ENCODE peak calls at places on chromosomes 4 and X, in nine cellular contexts. One of them, this sample, is unnamed. For H3K4me1, the result is how much of the 10 kb centered on the place peaks cover.

GRCh38 chr4:3461515-3462291 is 1.4 kb upstream of the DOK7 start:
- DNase-seq in H1: no peak
- DNase-seq in naive thymus-derived CD4-positive, alpha-beta T cell: no peak
- DNase-seq in suprapubic skin: no peak
- DNase-seq in sigmoid colon: no peak
- DNase-seq in left ventricle myocardium inferior: peak
- DNase-seq in transverse colon: peak
- DNase-seq in mesenchymal stem cell: no peak
- DNase-seq in CD4-positive, CD25-positive, alpha-beta regulatory T cell: no peak
- DNase-seq in this sample: peak

GRCh38 chr4:47835489-47835888 is 2.4 kb downstream of the CORIN start:
- DNase-seq in H1: no peak
- DNase-seq in left ventricle myocardium inferior: no peak
- DNase-seq in naive thymus-derived CD4-positive, alpha-beta T cell: no peak
- DNase-seq in CD4-positive, CD25-positive, alpha-beta regulatory T cell: no peak
- DNase-seq in mesenchymal stem cell: no peak
- DNase-seq in suprapubic skin: no peak
- DNase-seq in sigmoid colon: no peak
- DNase-seq in transverse colon: no peak
- DNase-seq in this sample: no peak

GRCh38 chrX:47218920-47219815 is 687 bp downstream of the CDK16 start:
- DNase-seq in left ventricle myocardium inferior: peak
- DNase-seq in suprapubic skin: no peak
- DNase-seq in CD4-positive, CD25-positive, alpha-beta regulatory T cell: peak
- DNase-seq in transverse colon: peak
- DNase-seq in naive thymus-derived CD4-positive, alpha-beta T cell: peak
- DNase-seq in sigmoid colon: peak
- DNase-seq in H1: no peak
- DNase-seq in mesenchymal stem cell: no peak
- DNase-seq in this sample: no peak

GRCh38 chrX:40262641-40263560 is 165.1 kb upstream of the BCOR start:
- DNase-seq in left ventricle myocardium inferior: no peak
- DNase-seq in suprapubic skin: no peak
- DNase-seq in naive thymus-derived CD4-positive, alpha-beta T cell: no peak
- DNase-seq in H1: no peak
- DNase-seq in CD4-positive, CD25-positive, alpha-beta regulatory T cell: no peak
- DNase-seq in transverse colon: no peak
- DNase-seq in mesenchymal stem cell: peak
- DNase-seq in sigmoid colon: no peak
- DNase-seq in this sample: no peak

GRCh38 chr4:73450398-73451004 is 14.5 kb downstream of the AFP start:
- DNase-seq in H1: no peak
- DNase-seq in suprapubic skin: no peak
- DNase-seq in mesenchymal stem cell: peak
- DNase-seq in sigmoid colon: no peak
- DNase-seq in transverse colon: no peak
- DNase-seq in CD4-positive, CD25-positive, alpha-beta regulatory T cell: no peak
- DNase-seq in left ventricle myocardium inferior: peak
- DNase-seq in naive thymus-derived CD4-positive, alpha-beta T cell: no peak
- DNase-seq in this sample: peak

GRCh38 chr4:107006218-107006617 is 29.9 kb downstream of the DKK2 start:
- DNase-seq in sigmoid colon: no peak
- DNase-seq in transverse colon: no peak
- DNase-seq in H1: no peak
- DNase-seq in left ventricle myocardium inferior: no peak
- DNase-seq in mesenchymal stem cell: no peak
- DNase-seq in CD4-positive, CD25-positive, alpha-beta regulatory T cell: no peak
- DNase-seq in suprapubic skin: no peak
- DNase-seq in naive thymus-derived CD4-positive, alpha-beta T cell: no peak
- DNase-seq in this sample: no peak

GRCh38 chrX:150236304-150236703 is 126.8 kb upstream of the MAMLD1 start:
- DNase-seq in left ventricle myocardium inferior: no peak
- DNase-seq in suprapubic skin: no peak
- DNase-seq in sigmoid colon: no peak
- DNase-seq in mesenchymal stem cell: no peak
- DNase-seq in H1: no peak
- DNase-seq in transverse colon: no peak
- DNase-seq in naive thymus-derived CD4-positive, alpha-beta T cell: no peak
- DNase-seq in CD4-positive, CD25-positive, alpha-beta regulatory T cell: no peak
- DNase-seq in this sample: no peak

GRCh38 chr4:7924570-7924969 is 15.1 kb downstream of the AFAP1 start:
- DNase-seq in H1: no peak
- DNase-seq in mesenchymal stem cell: peak
- DNase-seq in naive thymus-derived CD4-positive, alpha-beta T cell: no peak
- DNase-seq in transverse colon: no peak
- DNase-seq in left ventricle myocardium inferior: no peak
- DNase-seq in suprapubic skin: no peak
- DNase-seq in sigmoid colon: peak
- DNase-seq in CD4-positive, CD25-positive, alpha-beta regulatory T cell: no peak
- DNase-seq in this sample: no peak

GRCh38 chr4:39834269-39834668 is 136.3 kb downstream of the UBE2K start:
- DNase-seq in sigmoid colon: no peak
- DNase-seq in suprapubic skin: no peak
- DNase-seq in transverse colon: no peak
- DNase-seq in mesenchymal stem cell: peak
- DNase-seq in H1: no peak
- DNase-seq in naive thymus-derived CD4-positive, alpha-beta T cell: no peak
- DNase-seq in left ventricle myocardium inferior: no peak
- DNase-seq in CD4-positive, CD25-positive, alpha-beta regulatory T cell: no peak
- DNase-seq in this sample: no peak

GRCh38 chr4:39390603-39391002 is 16.1 kb upstream of the KLB start:
- DNase-seq in transverse colon: no peak
- DNase-seq in suprapubic skin: no peak
- DNase-seq in sigmoid colon: no peak
- DNase-seq in left ventricle myocardium inferior: no peak
- DNase-seq in mesenchymal stem cell: no peak
- DNase-seq in naive thymus-derived CD4-positive, alpha-beta T cell: no peak
- DNase-seq in CD4-positive, CD25-positive, alpha-beta regulatory T cell: no peak
- DNase-seq in H1: no peak
- DNase-seq in this sample: no peak

GRCh38 chrX:103630171-103630511 is 1.4 kb downstream of the TCEAL1 start:
- DNase-seq in mesenchymal stem cell: no peak
- DNase-seq in transverse colon: no peak
- DNase-seq in sigmoid colon: no peak
- DNase-seq in H1: no peak
- DNase-seq in left ventricle myocardium inferior: no peak
- DNase-seq in naive thymus-derived CD4-positive, alpha-beta T cell: no peak
- DNase-seq in CD4-positive, CD25-positive, alpha-beta regulatory T cell: no peak
- DNase-seq in suprapubic skin: no peak
- DNase-seq in this sample: no peak

GRCh38 chr4:99180367-99181169 is 36.5 kb upstream of the ADH4 start:
- DNase-seq in left ventricle myocardium inferior: no peak
- DNase-seq in suprapubic skin: no peak
- DNase-seq in transverse colon: no peak
- DNase-seq in CD4-positive, CD25-positive, alpha-beta regulatory T cell: no peak
- DNase-seq in naive thymus-derived CD4-positive, alpha-beta T cell: no peak
- DNase-seq in H1: no peak
- DNase-seq in mesenchymal stem cell: peak
- DNase-seq in sigmoid colon: peak
- DNase-seq in this sample: peak
- H3K27ac ChIP-seq in left ventricle myocardium inferior: peak
- H3K27ac ChIP-seq in suprapubic skin: no peak
- H3K27ac ChIP-seq in transverse colon: peak
- H3K27ac ChIP-seq in CD4-positive, CD25-positive, alpha-beta regulatory T cell: no peak
- H3K27ac ChIP-seq in naive thymus-derived CD4-positive, alpha-beta T cell: no peak
- H3K27ac ChIP-seq in H1: no peak
- H3K27ac ChIP-seq in mesenchymal stem cell: no peak
- H3K27ac ChIP-seq in sigmoid colon: peak
- H3K27ac ChIP-seq in this sample: no peak

GRCh38 chr4:87913871-87914270 is 61.6 kb upstream of the SPP1 start:
- DNase-seq in H1: no peak
- DNase-seq in mesenchymal stem cell: no peak
- DNase-seq in sigmoid colon: no peak
- DNase-seq in left ventricle myocardium inferior: no peak
- DNase-seq in suprapubic skin: no peak
- DNase-seq in CD4-positive, CD25-positive, alpha-beta regulatory T cell: no peak
- DNase-seq in transverse colon: no peak
- DNase-seq in naive thymus-derived CD4-positive, alpha-beta T cell: no peak
- DNase-seq in this sample: no peak
- H3K4me1 ChIP-seq in H1: under half
- H3K4me1 ChIP-seq in mesenchymal stem cell: under half
- H3K4me1 ChIP-seq in sigmoid colon: under half
- H3K4me1 ChIP-seq in left ventricle myocardium inferior: under half
- H3K4me1 ChIP-seq in suprapubic skin: under half
- H3K4me1 ChIP-seq in CD4-positive, CD25-positive, alpha-beta regulatory T cell: under half
- H3K4me1 ChIP-seq in transverse colon: under half
- H3K4me1 ChIP-seq in naive thymus-derived CD4-positive, alpha-beta T cell: under half
- H3K4me1 ChIP-seq in this sample: under half

DNA sequence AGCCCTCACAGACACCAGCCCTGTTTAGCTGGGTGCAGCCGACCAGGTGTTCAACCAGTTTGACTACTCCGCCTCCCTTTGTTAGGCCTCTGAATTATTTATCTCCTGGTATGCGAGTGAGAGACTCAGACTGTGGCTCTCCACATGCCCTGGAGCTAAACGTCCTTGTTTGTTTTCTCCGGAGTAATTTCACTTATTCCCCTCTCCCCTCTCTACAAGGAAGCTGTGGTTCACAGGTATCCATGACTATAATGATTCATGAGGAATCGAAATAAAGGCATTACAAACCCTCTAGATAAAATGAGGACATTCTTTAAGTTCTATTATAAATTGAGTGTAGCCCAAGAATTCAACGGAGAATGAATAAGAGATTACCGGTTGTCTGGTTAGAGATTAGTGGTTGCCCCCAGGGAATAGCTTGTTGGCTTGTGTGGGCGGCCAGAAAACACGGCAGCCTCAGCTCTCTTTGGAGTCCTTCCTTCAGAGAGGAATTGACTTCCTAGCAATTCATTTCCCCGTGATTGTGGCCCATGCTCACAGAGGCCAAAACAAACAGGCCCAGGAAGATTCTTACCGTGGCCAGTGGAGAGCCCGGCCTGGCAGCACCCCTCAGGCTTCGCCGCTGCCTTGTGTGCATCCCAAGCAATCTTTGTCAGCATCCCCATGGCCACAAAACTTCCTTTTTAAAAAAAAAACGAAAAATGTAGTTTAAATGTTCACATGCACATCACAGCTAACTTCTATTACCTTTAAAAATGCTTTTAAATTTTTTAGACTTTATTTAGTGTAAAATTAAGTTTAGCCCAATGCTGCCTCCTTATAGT is 60.2 kb upstream of the CBR4 start:
- DNase-seq in naive thymus-derived CD4-positive, alpha-beta T cell: no peak
- DNase-seq in transverse colon: peak
- DNase-seq in suprapubic skin: no peak
- DNase-seq in CD4-positive, CD25-positive, alpha-beta regulatory T cell: no peak
- DNase-seq in H1: peak
- DNase-seq in left ventricle myocardium inferior: peak
- DNase-seq in sigmoid colon: no peak
- DNase-seq in mesenchymal stem cell: peak
- DNase-seq in this sample: peak
- H3K4me3 ChIP-seq in naive thymus-derived CD4-positive, alpha-beta T cell: no peak
- H3K4me3 ChIP-seq in transverse colon: no peak
- H3K4me3 ChIP-seq in suprapubic skin: peak
- H3K4me3 ChIP-seq in CD4-positive, CD25-positive, alpha-beta regulatory T cell: no peak
- H3K4me3 ChIP-seq in H1: no peak
- H3K4me3 ChIP-seq in left ventricle myocardium inferior: no peak
- H3K4me3 ChIP-seq in sigmoid colon: no peak
- H3K4me3 ChIP-seq in mesenchymal stem cell: no peak
- H3K4me3 ChIP-seq in this sample: no peak

GRCh38 chr4:183586824-183587223 is 72.2 kb downstream of the RWDD4 start:
- DNase-seq in mesenchymal stem cell: no peak
- DNase-seq in sigmoid colon: no peak
- DNase-seq in suprapubic skin: no peak
- DNase-seq in left ventricle myocardium inferior: no peak
- DNase-seq in CD4-positive, CD25-positive, alpha-beta regulatory T cell: no peak
- DNase-seq in transverse colon: no peak
- DNase-seq in naive thymus-derived CD4-positive, alpha-beta T cell: no peak
- DNase-seq in H1: no peak
- DNase-seq in this sample: no peak

GRCh38 chr4:183591301-183591700 is 67.7 kb downstream of the RWDD4 start:
- DNase-seq in left ventricle myocardium inferior: no peak
- DNase-seq in transverse colon: no peak
- DNase-seq in mesenchymal stem cell: no peak
- DNase-seq in CD4-positive, CD25-positive, alpha-beta regulatory T cell: no peak
- DNase-seq in H1: no peak
- DNase-seq in suprapubic skin: no peak
- DNase-seq in naive thymus-derived CD4-positive, alpha-beta T cell: no peak
- DNase-seq in sigmoid colon: no peak
- DNase-seq in this sample: no peak

GRCh38 chr4:183589710-183590109 is 69.3 kb downstream of the RWDD4 start:
- DNase-seq in CD4-positive, CD25-positive, alpha-beta regulatory T cell: no peak
- DNase-seq in H1: no peak
- DNase-seq in left ventricle myocardium inferior: no peak
- DNase-seq in suprapubic skin: no peak
- DNase-seq in naive thymus-derived CD4-positive, alpha-beta T cell: no peak
- DNase-seq in transverse colon: no peak
- DNase-seq in mesenchymal stem cell: peak
- DNase-seq in sigmoid colon: no peak
- DNase-seq in this sample: no peak

GRCh38 chr4:183588691-183589090 is 70.3 kb downstream of the RWDD4 start:
- DNase-seq in mesenchymal stem cell: no peak
- DNase-seq in sigmoid colon: no peak
- DNase-seq in left ventricle myocardium inferior: no peak
- DNase-seq in naive thymus-derived CD4-positive, alpha-beta T cell: no peak
- DNase-seq in suprapubic skin: no peak
- DNase-seq in transverse colon: no peak
- DNase-seq in CD4-positive, CD25-positive, alpha-beta regulatory T cell: no peak
- DNase-seq in H1: no peak
- DNase-seq in this sample: no peak

DNA sequence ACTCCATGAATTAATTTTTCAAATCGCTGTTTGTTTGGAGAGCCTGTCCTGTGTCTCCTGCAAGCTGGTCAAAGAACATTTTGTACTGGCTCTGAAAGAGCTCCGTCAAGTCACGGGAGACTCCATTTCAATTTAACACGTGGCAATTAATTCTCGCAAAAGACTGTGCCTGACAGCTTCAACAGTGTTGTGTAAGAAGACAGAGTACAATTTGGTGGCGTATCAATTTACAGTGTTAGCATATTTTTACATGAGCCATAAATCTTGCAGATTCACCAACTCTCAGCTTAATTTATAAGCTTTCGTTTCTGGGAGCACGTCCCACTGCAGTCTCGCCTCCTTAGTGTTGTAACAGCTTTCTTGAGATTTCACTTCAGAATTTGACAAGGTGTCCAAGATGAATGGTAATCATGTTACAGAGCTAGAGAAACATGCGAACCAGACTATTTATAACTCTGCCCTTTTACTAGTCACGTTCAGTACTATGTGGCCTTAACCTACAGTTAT is 70.8 kb downstream of the RWDD4 start:
- DNase-seq in suprapubic skin: no peak
- DNase-seq in mesenchymal stem cell: peak
- DNase-seq in sigmoid colon: no peak
- DNase-seq in H1: no peak
- DNase-seq in left ventricle myocardium inferior: no peak
- DNase-seq in CD4-positive, CD25-positive, alpha-beta regulatory T cell: no peak
- DNase-seq in naive thymus-derived CD4-positive, alpha-beta T cell: no peak
- DNase-seq in transverse colon: no peak
- DNase-seq in this sample: no peak
- H3K27ac ChIP-seq in suprapubic skin: peak
- H3K27ac ChIP-seq in mesenchymal stem cell: no peak
- H3K27ac ChIP-seq in sigmoid colon: peak
- H3K27ac ChIP-seq in H1: no peak
- H3K27ac ChIP-seq in left ventricle myocardium inferior: peak
- H3K27ac ChIP-seq in CD4-positive, CD25-positive, alpha-beta regulatory T cell: no peak
- H3K27ac ChIP-seq in naive thymus-derived CD4-positive, alpha-beta T cell: no peak
- H3K27ac ChIP-seq in transverse colon: no peak
- H3K27ac ChIP-seq in this sample: no peak

DNA sequence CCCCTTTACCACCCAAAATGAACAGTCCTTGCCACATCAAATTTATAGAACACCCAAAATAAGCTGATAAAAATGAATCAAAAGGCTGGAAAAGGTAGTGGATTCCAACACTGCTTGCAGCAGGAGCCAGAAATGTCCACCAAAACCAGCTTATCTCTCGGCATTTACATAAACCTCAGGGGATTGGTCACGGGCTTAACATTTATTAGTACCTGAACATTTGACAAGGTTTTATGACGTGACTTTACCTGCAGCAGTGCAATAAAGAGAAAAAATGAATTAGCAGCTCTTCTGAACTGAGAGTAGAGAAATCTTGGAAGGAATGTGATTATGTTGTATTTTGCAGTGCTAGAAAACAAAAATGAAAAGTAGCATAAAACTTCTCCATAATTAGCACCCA is 31.5 kb downstream of the ATP8A1 start:
- DNase-seq in transverse colon: no peak
- DNase-seq in mesenchymal stem cell: no peak
- DNase-seq in H1: no peak
- DNase-seq in left ventricle myocardium inferior: no peak
- DNase-seq in sigmoid colon: no peak
- DNase-seq in CD4-positive, CD25-positive, alpha-beta regulatory T cell: no peak
- DNase-seq in suprapubic skin: no peak
- DNase-seq in naive thymus-derived CD4-positive, alpha-beta T cell: no peak
- DNase-seq in this sample: no peak
- H3K4me1 ChIP-seq in transverse colon: half or more
- H3K4me1 ChIP-seq in mesenchymal stem cell: under half
- H3K4me1 ChIP-seq in H1: under half
- H3K4me1 ChIP-seq in left ventricle myocardium inferior: under half
- H3K4me1 ChIP-seq in sigmoid colon: under half
- H3K4me1 ChIP-seq in CD4-positive, CD25-positive, alpha-beta regulatory T cell: under half
- H3K4me1 ChIP-seq in suprapubic skin: under half
- H3K4me1 ChIP-seq in naive thymus-derived CD4-positive, alpha-beta T cell: under half
- H3K4me1 ChIP-seq in this sample: under half

This sample was measured in keratinocyte.